ENCODE peak calls at places on chromosomes 3 and 15, in four cellular contexts. Z, B, J and M are unnamed samples. For H3K4me1, the result is how much of the 10 kb centered on the place peaks cover.

GRCh38 chr3:4791358-4791757 is 187.9 kb upstream of the BHLHE40 start:
- DNase-seq in J (no peak), Z (no peak), B (no peak), M (no peak)

GRCh38 chr3:46477756-46478155 is 13.1 kb upstream of the LTF start:
- DNase-seq in J (peak), Z (no peak), B (no peak), M (no peak)

GRCh38 chr15:101456079-101456791 is 33.3 kb downstream of the PCSK6 start:
- DNase-seq in Z (no peak), J (peak), B (no peak), M (no peak)

GRCh38 chr3:68458646-68459045 is 473.7 kb downstream of the TAFA4 start:
- DNase-seq in B (no peak), J (no peak), Z (no peak), M (no peak)

GRCh38 chr3:152100491-152101086 is 168.1 kb upstream of the MBNL1 start:
- DNase-seq in B (no peak), Z (peak), J (no peak), M (no peak)

GRCh38 chr15:45199136-45199810 is 11.5 kb upstream of the SHF start:
- DNase-seq in Z (no peak), B (peak), J (no peak), M (no peak)

GRCh38 chr15:77497942-77498361 is 77.3 kb downstream of the HMG20A start:
- DNase-seq in Z (peak), B (no peak), J (no peak), M (no peak)

GRCh38 chr3:34256021-34256420 is 457.6 kb downstream of the PDCD6IP start:
- DNase-seq in Z (no peak), B (no peak), J (no peak), M (no peak)

DNA sequence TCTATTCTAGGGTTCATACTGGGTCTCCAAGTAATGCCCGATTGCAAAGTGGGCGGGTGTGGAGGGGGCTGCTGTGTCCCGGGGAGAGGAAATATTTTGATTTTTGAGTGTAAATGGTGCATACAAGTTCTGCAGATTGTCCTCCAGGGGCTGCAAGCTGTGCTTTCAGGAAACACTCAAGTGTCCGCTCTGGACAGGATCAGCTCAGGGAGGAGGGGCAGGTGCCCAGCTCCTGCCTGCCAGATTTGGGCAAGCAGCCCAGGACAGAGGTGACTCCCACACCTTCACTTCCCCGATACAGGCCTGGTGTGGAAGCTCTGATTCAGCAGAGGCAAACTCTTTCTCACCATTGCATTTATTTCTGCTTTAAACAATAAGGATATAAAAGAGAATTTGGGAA is 142.7 kb downstream of the ALDH1A2 start:
- DNase-seq in B (no peak), J (no peak), Z (peak), M (peak)
- TF ChIP-seq CTCF in B (no peak), J (no peak), Z (no peak), M (peak)

GRCh38 chr3:99658274-99658673 is 19.9 kb downstream of the COL8A1 start:
- DNase-seq in B (no peak), Z (no peak), J (no peak), M (no peak)

GRCh38 chr3:99651561-99651960 is 13.2 kb downstream of the COL8A1 start:
- DNase-seq in Z (peak), J (no peak), B (no peak), M (no peak)

GRCh38 chr3:99659965-99660364 is 21.6 kb downstream of the COL8A1 start:
- DNase-seq in Z (peak), J (no peak), B (no peak), M (no peak)

GRCh38 chr3:99659032-99659431 is 20.6 kb downstream of the COL8A1 start:
- DNase-seq in Z (peak), J (no peak), B (no peak), M (no peak)

GRCh38 chr3:99656606-99657005 is 18.2 kb downstream of the COL8A1 start:
- DNase-seq in Z (no peak), J (no peak), B (no peak), M (no peak)
- H3K27ac ChIP-seq in Z (no peak), J (no peak), B (no peak), M (peak)

DNA sequence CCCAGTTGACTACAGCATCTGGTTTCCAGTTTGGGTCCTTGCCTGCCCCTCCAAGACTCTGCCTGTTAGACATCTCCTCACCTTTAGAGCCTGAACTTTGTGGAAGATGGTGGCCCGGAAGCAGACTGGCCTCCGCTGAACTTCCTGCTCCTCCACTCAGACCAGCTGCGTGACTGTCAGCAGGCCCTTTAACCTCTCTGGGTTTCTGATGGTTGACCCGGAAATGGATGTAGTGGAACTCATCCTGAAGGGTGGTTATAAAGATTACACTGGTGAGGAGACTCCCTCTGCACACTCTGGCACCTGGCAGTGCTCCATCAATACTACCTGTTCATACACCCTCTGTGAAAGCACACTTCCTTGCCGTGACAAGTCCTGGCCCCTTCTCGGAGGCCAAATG is 151.9 kb upstream of the TLE3 start:
- DNase-seq in Z (no peak), J (no peak), B (no peak), M (no peak)
- H3K4me1 ChIP-seq in Z (under half), J (under half), B (under half), M (under half)

GRCh38 chr3:43163895-43164493 is 58.1 kb upstream of the POMGNT2 start:
- DNase-seq in J (no peak), B (no peak), Z (no peak), M (no peak)

GRCh38 chr3:43159496-43160255 is 53.8 kb upstream of the POMGNT2 start:
- DNase-seq in Z (no peak), B (no peak), J (no peak), M (no peak)

GRCh38 chr3:43162573-43163084 is 56.8 kb upstream of the POMGNT2 start:
- DNase-seq in Z (no peak), J (no peak), B (no peak), M (no peak)

GRCh38 chr3:43160664-43161063 is 54.8 kb upstream of the POMGNT2 start:
- DNase-seq in B (no peak), Z (no peak), J (no peak), M (no peak)

GRCh38 chr3:43161684-43162512 is 56.0 kb upstream of the POMGNT2 start:
- DNase-seq in Z (peak), B (peak), J (no peak), M (no peak)
- TF ChIP-seq CTCF in Z (peak), B (peak), J (peak), M (peak)

GRCh38 chr15:86235667-86236066 is 156.0 kb downstream of the AGBL1 start:
- DNase-seq in J (no peak), Z (no peak), B (no peak), M (no peak)
- H3K27ac ChIP-seq in J (no peak), Z (no peak), B (no peak), M (no peak)

GRCh38 chr3:172101107-172101506 is 61.7 kb downstream of the FNDC3B start:
- DNase-seq in J (no peak), B (no peak), Z (no peak), M (no peak)

GRCh38 chr3:172100482-172100881 is 61.1 kb downstream of the FNDC3B start:
- DNase-seq in Z (no peak), B (no peak), J (no peak), M (no peak)

GRCh38 chr3:172097585-172097984 is 58.2 kb downstream of the FNDC3B start:
- DNase-seq in B (no peak), J (no peak), Z (no peak), M (no peak)

GRCh38 chr3:172098698-172099494 is 59.5 kb downstream of the FNDC3B start:
- DNase-seq in J (no peak), Z (no peak), B (peak), M (no peak)

GRCh38 chr3:172099495-172099808 is 60.1 kb downstream of the FNDC3B start:
- DNase-seq in B (no peak), Z (no peak), J (no peak), M (no peak)
- H3K4me1 ChIP-seq in B (under half), Z (half or more), J (under half), M (half or more)